ENCODE peak calls at places on chromosomes 11 and 22, in eight cellular contexts. V, K, J, T, B, I, M and P are unnamed samples.

GRCh38 chr22:25451480-25452114 is 112.9 kb upstream of the GRK3 start:
- DNase-seq in K (no peak), B (no peak), I (no peak), M (no peak), T (no peak), V (no peak), J (peak; percentile 39), P (no peak)

GRCh38 chr11:126219547-126219946 is 8.0 kb downstream of the FAM118B start:
- DNase-seq in T (no peak), B (no peak), V (no peak), M (no peak), K (no peak), I (no peak), J (no peak), P (no peak)

GRCh38 chr11:19344661-19345518 is 104.1 kb upstream of the E2F8 start:
- DNase-seq in J (peak; percentile 86), I (peak; percentile 94), V (peak; percentile 84), B (peak; percentile 92), T (no peak), M (peak; percentile 77), K (peak; percentile 53), P (peak; percentile 90)

GRCh38 chr11:27926981-27927481 is 180.9 kb downstream of the KIF18A start:
- DNase-seq in B (no peak), T (no peak), K (no peak), M (no peak), J (peak; percentile 90), V (peak; percentile 89), I (no peak), P (no peak)

GRCh38 chr11:36377759-36378553 is 81.9 kb downstream of the PRR5L start:
- DNase-seq in M (peak; percentile 9), I (no peak), K (no peak), V (no peak), B (no peak), J (no peak), T (no peak), P (no peak)

GRCh38 chr22:48594016-48594756 is 1233.5 kb downstream of the BRD1 start:
- DNase-seq in J (no peak), V (no peak), M (no peak), I (no peak), B (peak; percentile 64), T (no peak), K (no peak), P (no peak)

GRCh38 chr22:43642807-43643206 is 169.3 kb downstream of the EFCAB6 start:
- DNase-seq in V (no peak), I (no peak), B (no peak), T (no peak), K (no peak), M (no peak), J (no peak), P (no peak)

GRCh38 chr11:71477637-71478011 is 24.6 kb downstream of the NADSYN1 start:
- DNase-seq in V (no peak), K (no peak), T (no peak), M (no peak), J (no peak), B (no peak), I (peak; percentile 68), P (peak; percentile 60)

GRCh38 chr11:117328414-117329010 is 858 bp downstream of the CEP164 start:
- DNase-seq in J (peak; percentile 74), B (peak; percentile 55), V (peak; percentile 44), T (no peak), M (no peak), K (peak; percentile 51), I (peak; percentile 25), P (no peak)

GRCh38 chr11:111477898-111478297 is 34.3 kb downstream of the BTG4 start:
- DNase-seq in K (no peak), V (no peak), T (no peak), M (no peak), B (no peak), I (no peak), J (no peak), P (no peak)

GRCh38 chr22:45321827-45322226 is 12.1 kb downstream of the FAM118A start:
- DNase-seq in V (no peak), K (no peak), T (no peak), M (no peak), I (no peak), B (no peak), J (no peak), P (no peak)

GRCh38 chr22:32752326-32752725 is 49.2 kb upstream of the TIMP3 start:
- DNase-seq in B (no peak), J (peak; percentile 62), I (no peak), M (no peak), T (no peak), V (no peak), K (no peak), P (no peak)

GRCh38 chr11:32829157-32829679 is 509 bp upstream of the PRRG4 start:
- DNase-seq in J (peak; percentile 57), K (peak; percentile 40), B (no peak), T (no peak), I (no peak), V (peak; percentile 44), M (peak; percentile 82), P (no peak)

GRCh38 chr11:91664521-91664920 is 560.1 kb upstream of the FAT3 start:
- DNase-seq in I (peak; percentile 3), M (no peak), V (peak; percentile 31), J (no peak), B (no peak), T (no peak), K (no peak), P (peak; percentile 1)

GRCh38 chr22:46347646-46348045 is 12.1 kb downstream of the TRMU start:
- DNase-seq in M (no peak), I (no peak), V (no peak), J (no peak), B (no peak), T (no peak), K (no peak), P (no peak)

GRCh38 chr22:43343262-43343988 is at the start of gene SCUBE1:
- DNase-seq in T (no peak), J (peak; percentile 65), V (peak; percentile 13), K (peak; percentile 86), M (peak; percentile 66), I (peak; percentile 95), B (peak; percentile 95), P (peak; percentile 89)

DNA sequence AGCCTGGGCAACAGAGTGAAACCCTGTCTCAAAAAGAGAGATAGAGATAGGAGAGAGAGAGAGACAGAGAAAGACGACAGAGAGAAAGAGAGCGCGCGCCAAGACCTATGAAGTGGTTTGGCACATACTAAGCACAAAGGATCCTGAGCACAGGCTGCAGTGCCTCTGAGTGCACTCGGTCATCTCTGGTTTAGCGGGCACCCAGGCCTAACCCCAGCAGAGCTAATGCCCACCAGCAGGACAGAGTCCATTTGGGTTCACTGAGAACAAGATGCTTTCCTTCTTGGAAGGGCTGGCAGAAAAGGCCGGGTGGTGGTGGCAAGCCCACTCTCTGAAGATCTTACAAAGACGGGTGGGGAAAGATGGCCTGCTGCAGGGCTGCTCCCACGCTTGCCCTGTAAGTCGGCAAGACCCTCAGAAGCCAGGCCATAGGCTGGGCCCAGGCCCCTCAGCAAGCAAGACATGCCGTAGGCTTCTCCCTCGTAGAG is 3.3 kb downstream of the SCARF2 start:
- DNase-seq in B (no peak), V (no peak), T (no peak), I (no peak), K (no peak), J (no peak), M (no peak), P (no peak)
- H3K4me1 ChIP-seq in B (peaks cover 19% of the 10 kb centered on the region), V (peaks cover 7% of the 10 kb centered on the region), T (peaks cover 12% of the 10 kb centered on the region), I (no peaks in the 10 kb centered on the region), K (peaks cover 44% of the 10 kb centered on the region), J (peaks cover 11% of the 10 kb centered on the region), M (no peaks in the 10 kb centered on the region), P (peaks cover 11% of the 10 kb centered on the region)

GRCh38 chr11:103619480-103619879 is 417.0 kb upstream of the DDI1 start:
- DNase-seq in J (no peak), K (peak; percentile 11), V (peak; percentile 62), T (no peak), B (no peak), I (no peak), M (peak; percentile 15), P (no peak)
- TF ChIP-seq EZH2phosphoT487 in J (no peak), K (no peak), V (no peak), T (no peak), B (no peak), I (no peak), M (no peak), P (no peak)

GRCh38 chr11:16993495-16993894 is 20.7 kb downstream of the PLEKHA7 start:
- DNase-seq in J (no peak), K (no peak), T (no peak), V (no peak), B (no peak), I (no peak), M (no peak), P (no peak)
- H3K4me1 ChIP-seq in J (no peaks in the 10 kb centered on the region), K (peaks cover 21% of the 10 kb centered on the region), T (no peaks in the 10 kb centered on the region), V (no peaks in the 10 kb centered on the region), B (no peaks in the 10 kb centered on the region), I (no peaks in the 10 kb centered on the region), M (peaks cover 11% of the 10 kb centered on the region), P (peaks cover 2% of the 10 kb centered on the region)

GRCh38 chr11:73439002-73439843 is 63.0 kb downstream of the RELT start:
- DNase-seq in T (no peak), I (no peak), K (no peak), B (peak; percentile 61), V (no peak), M (no peak), J (peak; percentile 15), P (no peak)
- TF ChIP-seq EZH2phosphoT487 in T (no peak), I (no peak), K (no peak), B (no peak), V (no peak), M (no peak), J (no peak), P (no peak)

DNA sequence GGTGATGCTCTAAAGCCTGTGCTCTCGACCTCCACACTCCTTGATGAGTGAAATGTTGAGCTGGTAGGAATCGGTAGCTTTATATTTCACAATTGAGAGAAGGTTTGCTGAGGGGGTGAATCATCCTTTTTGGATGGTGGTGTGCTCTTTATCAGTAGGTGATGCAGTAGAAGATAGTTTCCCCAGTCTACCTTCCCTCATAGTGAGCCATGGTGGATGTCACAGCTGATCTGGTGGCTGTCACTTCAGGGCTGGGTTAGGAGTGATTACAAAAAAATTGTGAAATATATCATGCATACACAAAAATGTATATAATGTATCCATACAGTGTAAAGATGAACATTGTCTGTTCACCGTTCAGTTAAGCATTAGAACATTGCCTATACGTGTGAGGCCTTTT is 105.3 kb downstream of the GRAMD1B start:
- DNase-seq in K (no peak), M (no peak), T (no peak), I (no peak), B (no peak), J (peak; percentile 44), V (peak; percentile 39), P (no peak)
- H3K4me1 ChIP-seq in K (no peaks in the 10 kb centered on the region), M (no peaks in the 10 kb centered on the region), T (peaks cover 10% of the 10 kb centered on the region), I (peaks cover 14% of the 10 kb centered on the region), B (no peaks in the 10 kb centered on the region), J (peaks cover 12% of the 10 kb centered on the region), V (peaks cover 35% of the 10 kb centered on the region), P (peaks cover 38% of the 10 kb centered on the region)

DNA sequence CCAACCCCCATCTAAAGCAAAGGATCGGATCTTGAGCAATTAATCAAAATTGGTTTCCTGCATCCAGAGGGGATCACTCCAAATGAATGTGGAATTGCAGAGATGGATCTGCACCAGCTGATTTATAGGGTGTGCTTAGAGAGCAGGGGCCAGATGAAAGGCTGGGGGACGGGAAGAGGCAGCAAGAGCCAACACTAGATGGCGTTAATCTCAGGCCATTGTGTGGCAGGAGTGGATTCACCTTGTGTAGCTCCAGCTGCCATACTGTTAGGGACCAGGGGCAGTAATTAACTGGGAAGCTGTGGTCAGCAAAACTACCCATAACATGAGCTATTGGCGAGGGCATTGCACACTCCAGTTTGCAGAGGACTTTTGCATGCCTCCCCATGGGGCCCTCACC is 35.6 kb downstream of the SERPINH1 start:
- DNase-seq in K (peak; percentile 50), T (peak; percentile 36), M (peak; percentile 18), J (peak; percentile 36), I (peak; percentile 80), B (peak; percentile 78), V (peak; percentile 71), P (peak; percentile 88)
- TF ChIP-seq EZH2phosphoT487 in K (no peak), T (no peak), M (no peak), J (no peak), I (no peak), B (no peak), V (no peak), P (no peak)